ENCODE peak calls at places on chromosomes 2 and 18, in six cellular contexts. E is A549; F is cardiac fibroblast; H is astrocyte of the spinal cord; W is naive thymus-derived CD4-positive, alpha-beta T cell; G is DND-41. I is an unnamed sample.

GRCh38 chr2:165621086-165621560 is 151.6 kb downstream of the CSRNP3 start:
- DNase-seq in E (no peak), F (peak), H (peak), W (no peak), G (no peak), I (no peak)

GRCh38 chr2:143521404-143521803 is 392.2 kb downstream of the ARHGAP15 start:
- DNase-seq in E (no peak), F (no peak), H (no peak), W (no peak), G (no peak), I (no peak)

GRCh38 chr18:62555135-62555534 is 32.3 kb downstream of the ZCCHC2 start:
- DNase-seq in E (peak), F (peak), H (peak), W (no peak), G (no peak), I (no peak)

GRCh38 chr2:165952600-165953210 is 871 bp downstream of the TTC21B start:
- DNase-seq in E (no peak), F (peak), H (peak), W (no peak), G (no peak), I (no peak)

GRCh38 chr18:62523255-62523588 is 397 bp downstream of the ZCCHC2 start:
- DNase-seq in E (no peak), F (no peak), H (no peak), W (no peak), G (no peak), I (no peak)

GRCh38 chr18:74396252-74397204 is 60.6 kb downstream of the DIPK1C start:
- DNase-seq in E (no peak), F (peak), H (no peak), W (no peak), G (no peak), I (no peak)

GRCh38 chr2:217356795-217357194 is 496.9 kb upstream of the TNP1 start:
- DNase-seq in E (no peak), F (peak), H (no peak), W (no peak), G (no peak), I (no peak)

GRCh38 chr18:9000736-9001135 is 101.8 kb upstream of the NDUFV2 start:
- DNase-seq in E (no peak), F (peak), H (no peak), W (no peak), G (no peak), I (no peak)

GRCh38 chr2:83253848-83254247 is 1205.2 kb downstream of the SUCLG1 start:
- DNase-seq in E (no peak), F (no peak), H (no peak), W (no peak), G (no peak), I (no peak)

GRCh38 chr18:59228361-59228760 is 8.4 kb downstream of the GRP start:
- DNase-seq in E (no peak), F (no peak), H (no peak), W (no peak), G (no peak), I (no peak)

GRCh38 chr2:19667536-19667949 is 234.2 kb downstream of the TTC32 start:
- DNase-seq in E (no peak), F (no peak), H (no peak), W (no peak), G (no peak), I (no peak)

GRCh38 chr2:42652086-42652485 is 83.7 kb downstream of the MTA3 start:
- DNase-seq in E (no peak), F (no peak), H (no peak), W (peak), G (no peak), I (peak)

GRCh38 chr18:813405-814071 is 1.5 kb upstream of the YES1 start:
- DNase-seq in E (no peak), F (no peak), H (no peak), W (no peak), G (no peak), I (no peak)
- H3K4me3 ChIP-seq in E (peak), F (peak), H (no peak), W (peak), G (peak), I (no peak)

GRCh38 chr2:178320011-178320410 is 125.7 kb downstream of the OSBPL6 start:
- DNase-seq in E (no peak), F (no peak), H (no peak), W (no peak), G (no peak), I (no peak)
- H3K4me3 ChIP-seq in E (no peak), F (no peak), H (no peak), W (no peak), G (no peak), I (no peak)

GRCh38 chr2:37648316-37649011 is 23.0 kb downstream of the CDC42EP3 start:
- DNase-seq in E (no peak), F (peak), H (no peak), W (no peak), G (no peak), I (no peak)

GRCh38 chr2:37645836-37646235 is 25.6 kb downstream of the CDC42EP3 start:
- DNase-seq in E (no peak), F (no peak), H (no peak), W (no peak), G (no peak), I (no peak)

GRCh38 chr2:37649518-37649917 is 21.9 kb downstream of the CDC42EP3 start:
- DNase-seq in E (no peak), F (no peak), H (no peak), W (no peak), G (no peak), I (no peak)

GRCh38 chr2:37645363-37645762 is 26.1 kb downstream of the CDC42EP3 start:
- DNase-seq in E (no peak), F (peak), H (peak), W (no peak), G (no peak), I (no peak)

DNA sequence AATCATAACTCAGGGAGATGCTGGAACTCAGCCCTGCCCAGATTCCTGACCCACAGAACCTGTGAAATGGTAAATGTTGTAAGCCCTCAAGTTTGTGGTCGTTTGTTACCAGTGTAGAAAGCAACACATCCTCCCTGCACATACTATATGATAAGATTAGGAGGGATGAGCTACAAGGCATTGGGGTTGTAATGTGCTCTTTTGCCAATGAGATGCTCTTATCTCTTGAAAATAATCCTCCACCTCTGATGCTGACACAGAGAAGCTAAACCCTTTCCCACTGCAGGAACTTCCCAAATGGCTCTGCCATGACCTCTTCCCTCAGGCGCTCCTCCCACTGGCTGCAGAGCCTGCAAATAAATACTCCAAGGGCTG is 23.5 kb downstream of the CDC42EP3 start:
- DNase-seq in E (no peak), F (no peak), H (no peak), W (no peak), G (no peak), I (no peak)
- H3K4me3 ChIP-seq in E (no peak), F (no peak), H (no peak), W (peak), G (no peak), I (no peak)

GRCh38 chr2:54191361-54192130 is 64.5 kb downstream of the TSPYL6 start:
- DNase-seq in E (no peak), F (no peak), H (no peak), W (no peak), G (no peak), I (no peak)

DNA sequence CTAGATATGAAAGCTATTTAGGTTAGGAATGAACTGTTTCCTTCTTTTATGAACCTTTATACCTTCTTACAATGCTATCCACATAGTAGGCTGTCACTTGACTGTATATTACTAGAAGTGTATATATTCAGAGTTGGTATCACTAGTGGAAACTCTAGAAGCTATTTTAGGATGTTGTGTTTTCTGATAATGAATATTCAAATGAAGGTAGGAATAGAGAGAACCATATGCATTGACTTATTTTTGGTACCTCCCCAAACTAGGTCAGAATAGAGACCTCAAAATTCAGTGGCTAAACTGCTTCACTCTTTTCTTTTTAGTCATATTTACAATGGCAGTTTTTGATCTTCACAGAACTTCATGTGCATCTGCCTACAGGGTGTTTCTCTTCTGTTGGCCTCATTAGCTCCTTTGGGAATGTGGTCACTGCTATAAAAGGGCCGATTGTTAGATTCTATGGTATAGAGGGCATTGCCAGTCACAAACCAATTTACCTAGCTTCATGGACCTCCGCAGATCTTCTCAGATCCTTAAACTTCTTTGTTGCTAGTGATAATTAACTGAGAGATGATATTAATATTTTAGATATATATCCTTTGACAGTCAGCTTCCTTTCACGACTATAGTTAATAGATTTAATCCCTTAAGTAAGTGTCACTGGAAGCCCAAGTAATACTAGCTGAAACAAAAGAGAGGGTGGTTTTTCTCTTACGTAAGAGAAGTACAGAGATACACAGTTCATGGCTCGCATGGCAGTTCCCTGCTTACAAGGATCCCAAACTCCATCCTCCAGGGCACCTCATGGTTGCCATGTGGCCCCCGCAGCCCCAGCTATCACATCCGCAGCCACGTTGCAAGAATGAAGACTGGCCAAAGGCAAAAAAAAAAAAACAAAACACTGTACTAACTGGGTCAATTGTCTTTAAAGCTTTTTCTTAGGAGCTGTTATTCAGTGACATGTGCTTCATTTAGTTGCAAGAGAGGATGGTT is 61.0 kb downstream of the TSPYL6 start:
- DNase-seq in E (no peak), F (no peak), H (no peak), W (no peak), G (no peak), I (no peak)
- H3K4me3 ChIP-seq in E (no peak), F (no peak), H (no peak), W (no peak), G (no peak), I (no peak)

GRCh38 chr18:70422061-70422965 is 133.5 kb downstream of the SOCS6 start:
- DNase-seq in E (peak), F (peak), H (peak), W (no peak), G (no peak), I (no peak)
- H3K4me3 ChIP-seq in E (no peak), F (no peak), H (no peak), W (no peak), G (no peak), I (no peak)